ENCODE peak calls at places on chromosomes 16 and 17, in four cellular contexts. L, O, K and S are unnamed samples.

GRCh38 chr17:58329035-58329807 is 626 bp upstream of the TSPOAP1 start:
- DNase-seq in L (no peak), O (peak), K (peak), S (no peak)

GRCh38 chr17:58249270-58250133 is 11.1 kb downstream of the LPO start:
- DNase-seq in L (peak), K (peak), O (peak), S (peak)

GRCh38 chr16:57998484-57998883 is 2.0 kb downstream of the ZNF319 start:
- DNase-seq in K (peak), O (no peak), L (no peak), S (peak)

GRCh38 chr17:681738-682137 is 32.9 kb downstream of the VPS53 start:
- DNase-seq in K (peak), O (no peak), L (peak), S (no peak)

GRCh38 chr16:66049865-66050264 is 316.6 kb upstream of the CDH5 start:
- DNase-seq in L (no peak), O (no peak), K (no peak), S (no peak)

GRCh38 chr17:82864721-82865240 is 25.0 kb upstream of the ZNF750 start:
- DNase-seq in O (no peak), L (no peak), K (no peak), S (no peak)

GRCh38 chr17:7440823-7441174 is 1.5 kb downstream of the FGF11 start:
- DNase-seq in K (peak), L (no peak), O (no peak), S (peak)

GRCh38 chr16:53429221-53429943 is 4.9 kb upstream of the RBL2 start:
- DNase-seq in L (peak), K (no peak), O (no peak), S (no peak)

GRCh38 chr16:25012525-25012991 is 2.6 kb downstream of the ARHGAP17 start:
- DNase-seq in K (no peak), O (no peak), L (peak), S (no peak)

GRCh38 chr17:73453090-73453489 is 141.3 kb upstream of the CDC42EP4 start:
- DNase-seq in K (no peak), O (no peak), L (no peak), S (no peak)

GRCh38 chr16:71467810-71468209 is 5.8 kb upstream of the ZNF23 start:
- DNase-seq in L (peak), K (peak), O (no peak), S (peak)

GRCh38 chr17:45019177-45019711 is 32.2 kb downstream of the DCAKD start:
- DNase-seq in L (peak), K (no peak), O (no peak), S (no peak)

GRCh38 chr17:51257150-51258081 is 2.4 kb downstream of the MBTD1 start:
- DNase-seq in L (no peak), K (no peak), O (no peak), S (no peak)

GRCh38 chr16:29962344-29962994 is 590 bp downstream of the TMEM219 start:
- DNase-seq in L (peak), O (no peak), K (no peak), S (no peak)

GRCh38 chr16:28311913-28312312 is 19.6 kb downstream of the SBK1 start:
- DNase-seq in O (no peak), L (no peak), K (no peak), S (no peak)

GRCh38 chr16:361341-361871 is 8.9 kb upstream of the AXIN1 start:
- DNase-seq in L (no peak), O (no peak), K (no peak), S (no peak)

GRCh38 chr17:65987988-65988387 is 203.9 kb downstream of the CEP112 start:
- DNase-seq in K (peak), L (peak), O (peak), S (peak)

GRCh38 chr16:84045818-84046470 is 3.3 kb upstream of the SLC38A8 start:
- DNase-seq in K (no peak), L (no peak), O (no peak), S (no peak)

GRCh38 chr16:84043486-84044107 is 1.0 kb upstream of the SLC38A8 start:
- DNase-seq in L (peak), O (no peak), K (peak), S (no peak)

GRCh38 chr16:84047206-84047605 is 4.6 kb upstream of the SLC38A8 start:
- DNase-seq in O (no peak), K (no peak), L (no peak), S (no peak)

GRCh38 chr16:84044108-84044488 is 1.5 kb upstream of the SLC38A8 start:
- DNase-seq in L (peak), O (no peak), K (peak), S (peak)

DNA sequence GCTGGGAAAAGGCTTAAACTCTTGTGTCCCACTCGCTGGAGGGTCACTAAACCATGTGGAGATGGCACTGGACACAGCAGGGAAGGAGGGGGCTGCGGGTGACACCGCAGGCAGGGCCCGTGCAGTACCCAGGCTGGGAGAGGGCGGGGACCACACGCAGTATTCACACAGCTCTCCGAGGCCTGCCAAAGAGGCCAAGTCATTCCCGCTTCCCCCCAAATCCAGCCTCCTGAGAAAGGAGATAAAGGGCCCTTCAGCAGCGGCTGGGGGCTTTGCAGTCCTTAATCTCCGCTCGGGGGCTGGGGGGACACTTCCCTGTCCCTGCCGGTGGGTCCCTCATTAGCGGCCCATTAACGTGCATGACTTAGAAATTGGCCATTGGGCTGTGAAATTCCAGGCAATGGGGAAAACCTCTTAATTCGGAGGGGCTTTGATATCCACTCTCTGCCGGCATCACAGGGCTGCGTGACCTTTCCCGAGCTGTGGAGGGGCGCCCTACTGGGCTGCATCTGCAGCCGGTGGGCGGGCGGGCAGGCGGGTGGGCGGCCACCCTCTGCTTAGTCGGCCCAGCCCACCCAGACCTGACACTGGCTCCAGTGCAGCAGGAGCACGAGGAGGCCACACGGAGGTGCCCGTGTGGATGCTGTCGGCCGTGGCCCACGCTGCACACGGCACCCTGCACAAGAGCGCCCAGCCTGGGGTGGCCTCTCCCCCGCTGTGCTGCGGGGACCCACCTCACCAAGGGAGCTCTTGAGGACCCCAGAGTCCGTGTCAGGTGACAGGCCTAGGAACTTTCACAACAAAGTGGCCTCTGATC is 2.6 kb upstream of the SLC38A8 start:
- DNase-seq in K (peak), L (no peak), O (no peak), S (no peak)
- H4K5ac ChIP-seq in K (no peak), L (no peak), O (no peak), S (no peak)

GRCh38 chr16:74731853-74732477 is 31.3 kb upstream of the MLKL start:
- DNase-seq in K (no peak), O (no peak), L (no peak), S (no peak)

GRCh38 chr16:74735554-74735953 is 34.9 kb upstream of the MLKL start:
- DNase-seq in K (no peak), L (no peak), O (no peak), S (no peak)

GRCh38 chr16:74735162-74735452 is 34.4 kb upstream of the MLKL start:
- DNase-seq in L (no peak), O (no peak), K (no peak), S (peak)

GRCh38 chr16:74734361-74735161 is 33.9 kb upstream of the MLKL start:
- DNase-seq in K (peak), O (peak), L (no peak), S (peak)

DNA sequence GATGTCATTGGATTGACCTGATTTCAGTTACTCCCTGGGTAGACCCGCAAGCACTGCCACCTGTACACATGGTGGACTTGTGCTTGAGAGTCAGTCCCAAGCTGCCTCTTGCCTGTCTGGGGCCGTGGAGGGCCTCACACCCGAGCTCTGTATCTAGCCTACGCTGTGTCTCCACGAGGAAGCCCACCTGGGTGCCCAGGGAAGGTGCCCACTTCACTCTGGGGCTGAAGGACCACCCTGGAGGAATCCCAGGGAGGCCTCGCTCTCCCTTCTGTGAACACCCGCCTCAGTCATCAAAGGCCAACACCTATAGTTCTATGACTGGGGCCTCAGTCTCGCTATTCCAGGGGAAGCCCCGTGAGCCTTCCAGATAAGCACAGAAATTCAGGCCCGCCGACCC is 32.3 kb upstream of the MLKL start:
- DNase-seq in O (no peak), K (no peak), L (no peak), S (peak)
- H3K4ac ChIP-seq in O (no peak), K (no peak), L (no peak), S (no peak)

GRCh38 chr16:74991593-74992403 is 6.9 kb upstream of the WDR59 start:
- DNase-seq in L (no peak), K (no peak), O (no peak), S (no peak)
- H3K27ac ChIP-seq in L (peak), K (no peak), O (no peak), S (no peak)

DNA sequence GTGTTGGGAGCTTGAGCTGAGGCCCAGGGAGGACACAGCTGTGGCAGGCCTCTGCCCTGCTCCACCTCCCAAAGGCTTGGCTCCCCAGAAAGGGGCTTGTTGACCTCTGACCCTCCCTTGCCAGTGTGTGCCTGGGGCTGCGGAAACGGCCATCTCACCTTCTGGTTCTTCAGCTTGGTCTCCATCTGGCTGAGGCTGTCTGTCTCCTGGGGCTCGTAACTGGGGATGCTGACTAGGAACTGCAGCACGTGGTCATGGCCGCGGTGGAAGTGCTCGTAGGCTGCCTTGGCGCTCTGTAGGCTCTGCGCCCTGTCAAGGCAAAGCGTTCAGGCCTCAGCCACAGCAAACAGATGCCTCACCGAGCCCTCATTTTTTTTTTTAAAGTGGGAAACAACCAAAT is 42.7 kb downstream of the UBN1 start:
- DNase-seq in O (no peak), L (no peak), K (no peak), S (no peak)
- H4K5ac ChIP-seq in O (no peak), L (no peak), K (no peak), S (no peak)

GRCh38 chr16:85571813-85572619 is 41.1 kb upstream of the GSE1 start:
- DNase-seq in O (no peak), L (no peak), K (no peak), S (no peak)
- H3K4ac ChIP-seq in O (peak), L (peak), K (no peak), S (no peak)

GRCh38 chr17:39606434-39607056 is 1.2 kb downstream of the NEUROD2 start:
- DNase-seq in O (peak), K (no peak), L (no peak), S (peak)
- H3K27ac ChIP-seq in O (no peak), K (no peak), L (no peak), S (no peak)

DNA sequence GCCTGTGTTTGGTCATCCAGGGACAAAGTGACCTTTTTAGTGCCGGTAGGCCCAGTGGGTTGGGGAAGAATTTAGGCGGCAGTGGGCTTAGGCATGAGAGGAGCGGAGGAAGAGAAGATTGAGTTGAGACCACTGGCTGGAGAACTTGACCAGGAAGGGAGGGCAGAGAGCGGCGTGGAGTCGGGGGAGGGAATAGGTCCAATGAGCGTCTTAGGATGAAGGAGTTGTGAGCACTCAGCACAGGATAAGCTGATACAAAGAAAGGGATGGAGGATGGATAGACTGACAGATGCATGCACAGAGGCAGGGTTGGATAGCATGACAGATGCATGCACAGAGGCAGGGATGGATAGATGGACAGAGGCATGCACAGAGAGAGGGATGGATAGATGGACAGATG is 8.0 kb downstream of the IL32 start:
- DNase-seq in L (no peak), K (no peak), O (no peak), S (no peak)
- H4K5ac ChIP-seq in L (no peak), K (no peak), O (no peak), S (no peak)

DNA sequence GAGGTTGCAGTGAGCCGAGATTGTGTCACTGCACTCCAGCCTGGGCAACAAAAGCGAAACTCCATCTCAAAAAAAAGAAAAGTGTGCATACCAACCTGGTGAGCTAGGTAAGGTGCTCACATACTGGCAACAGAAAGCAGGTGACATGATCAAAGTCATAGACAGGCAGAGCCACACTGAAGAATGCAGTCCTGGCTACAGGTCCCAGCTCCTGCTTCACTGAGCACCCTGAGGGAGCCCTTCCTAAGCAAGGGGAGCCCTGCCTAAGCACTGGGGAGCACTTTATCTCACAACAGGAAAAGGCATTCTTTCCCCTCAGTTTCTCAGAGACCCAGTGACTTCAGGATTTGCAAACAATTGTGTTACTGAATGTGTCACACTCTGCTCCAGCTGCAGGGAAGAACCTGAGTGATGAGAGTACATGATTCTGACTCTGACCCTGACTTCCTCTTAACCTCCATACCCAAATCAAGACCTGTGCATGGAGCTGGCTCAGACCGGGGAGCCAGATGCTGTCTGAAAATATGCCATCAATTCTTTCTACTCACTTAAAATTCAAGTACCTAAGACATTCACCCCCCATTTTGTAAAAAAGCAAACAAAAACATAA is 40.5 kb downstream of the ANKRD11 start:
- DNase-seq in O (no peak), L (peak), K (peak), S (no peak)
- H3K4ac ChIP-seq in O (no peak), L (no peak), K (no peak), S (no peak)